ENCODE peak calls at places on chromosomes 11 and 22, in nine cellular contexts. Y is NCI-H1417, T is GM20000, O is heart right ventricle, N is dermis blood vessel endothelial cell, A is endothelial cell of umbilical vein, B is NT2/D1, Q is cardiac fibroblast, G is GM19239. S is an unnamed sample.

GRCh38 chr22:39703890-39704658 is 133.5 kb downstream of the CACNA1I start:
- DNase-seq in N (no peak), O (peak; percentile 13), Q (peak; percentile 20), B (no peak), Y (peak; percentile 31), A (no peak), T (no peak), G (no peak), S (peak; percentile 96)

GRCh38 chr11:75434886-75435570 is 2.0 kb upstream of the KLHL35 start:
- DNase-seq in O (no peak), Y (no peak), G (no peak), B (no peak), T (no peak), A (no peak), N (no peak), Q (no peak), S (no peak)

GRCh38 chr11:134132808-134133207 is 63.9 kb downstream of the JAM3 start:
- DNase-seq in T (no peak), B (no peak), O (no peak), G (no peak), N (peak; percentile 13), A (no peak), Q (no peak), Y (no peak), S (no peak)

GRCh38 chr11:16086229-16086628 is 270.1 kb downstream of the SOX6 start:
- DNase-seq in A (no peak), N (no peak), T (no peak), O (no peak), Q (no peak), Y (no peak), G (no peak), B (no peak), S (peak; percentile 68)

GRCh38 chr11:18393581-18394299 is 623 bp upstream of the LDHA start:
- DNase-seq in G (no peak), Q (no peak), Y (no peak), T (peak; percentile 22), B (peak; percentile 1), N (no peak), O (no peak), A (no peak), S (no peak)

GRCh38 chr11:75487366-75487765 is 38.4 kb downstream of the GDPD5 start:
- DNase-seq in N (no peak), B (no peak), O (no peak), T (no peak), Y (no peak), A (no peak), Q (no peak), G (no peak), S (peak; percentile 43)

GRCh38 chr11:11662578-11662977 is 40.8 kb upstream of the GALNT18 start:
- DNase-seq in O (no peak), A (no peak), Y (no peak), N (no peak), Q (no peak), B (no peak), G (no peak), T (peak; percentile 7), S (no peak)

GRCh38 chr11:126607374-126607773 is 251.9 kb downstream of the ST3GAL4 start:
- DNase-seq in T (peak; percentile 52), A (peak; percentile 5), G (no peak), B (no peak), N (peak; percentile 42), Y (peak; percentile 60), Q (peak; percentile 54), O (peak; percentile 11), S (peak; percentile 85)

GRCh38 chr11:124970925-124971324 is 16.9 kb downstream of the CCDC15 start:
- DNase-seq in Q (peak; percentile 39), G (no peak), B (peak; percentile 18), A (peak; percentile 26), Y (no peak), T (peak; percentile 10), N (peak; percentile 50), O (no peak), S (peak; percentile 46)

GRCh38 chr11:120068114-120068573 is 69.8 kb downstream of the TRIM29 start:
- DNase-seq in O (no peak), N (peak; percentile 35), T (peak; percentile 46), G (no peak), B (no peak), Y (no peak), A (peak; percentile 19), Q (peak; percentile 24), S (peak; percentile 63)

S was measured in NCI-H82.